ENCODE peak calls at places on chromosomes 12 and 14, in four cellular contexts. Z, I, M and O are unnamed samples.

GRCh38 chr12:115506822-115507629 is 770.5 kb downstream of the MED13L start:
- DNase-seq in Z (no peak), I (no peak), M (no peak), O (peak)

GRCh38 chr14:86357866-86358265 is 827.9 kb downstream of the FLRT2 start:
- DNase-seq in Z (no peak), I (no peak), M (no peak), O (no peak)

GRCh38 chr12:77584860-77585259 is 245.8 kb upstream of the NAV3 start:
- DNase-seq in Z (no peak), I (no peak), M (no peak), O (no peak)

GRCh38 chr12:9132008-9132535 is 16.4 kb upstream of the A2M start:
- DNase-seq in Z (no peak), I (no peak), M (no peak), O (no peak)

GRCh38 chr12:56119361-56119796 is 1.3 kb downstream of the ZC3H10 start:
- DNase-seq in Z (peak), I (no peak), M (peak), O (peak)

GRCh38 chr12:26651566-26652188 is 181.3 kb downstream of the ITPR2 start:
- DNase-seq in Z (peak), I (peak), M (peak), O (peak)

GRCh38 chr12:50764116-50764860 is 387 bp downstream of the ATF1 start:
- DNase-seq in Z (peak), I (no peak), M (no peak), O (no peak)

GRCh38 chr14:103084021-103084919 is at the start of gene LBHD2:
- DNase-seq in Z (no peak), I (no peak), M (no peak), O (no peak)

GRCh38 chr14:69190191-69190590 is 1.1 kb upstream of the EXD2 start:
- DNase-seq in Z (no peak), I (no peak), M (no peak), O (no peak)

GRCh38 chr12:29234965-29235364 is 85.9 kb downstream of the FAR2 start:
- DNase-seq in Z (no peak), I (no peak), M (no peak), O (no peak)

GRCh38 chr12:65608319-65608916 is 215.9 kb upstream of the HMGA2 start:
- DNase-seq in Z (no peak), I (no peak), M (no peak), O (no peak)

GRCh38 chr12:53695148-53696138 is 19.6 kb upstream of the ATP5MC2 start:
- DNase-seq in Z (peak), I (no peak), M (no peak), O (peak)

GRCh38 chr14:103078420-103078749 is 5.6 kb upstream of the LBHD2 start:
- DNase-seq in Z (peak), I (no peak), M (peak), O (peak)

GRCh38 chr14:50003213-50004021 is 110.5 kb downstream of the ARF6 start:
- DNase-seq in Z (peak), I (no peak), M (peak), O (peak)

GRCh38 chr12:11758838-11759509 is 109.5 kb downstream of the ETV6 start:
- DNase-seq in Z (no peak), I (no peak), M (no peak), O (no peak)

GRCh38 chr14:99733551-99734405 is 49.7 kb downstream of the CYP46A1 start:
- DNase-seq in Z (no peak), I (no peak), M (no peak), O (no peak)

GRCh38 chr14:68628605-68629310 is 164.1 kb downstream of the ZFP36L1 start:
- DNase-seq in Z (no peak), I (no peak), M (no peak), O (peak)

GRCh38 chr12:78403136-78403535 is 461.4 kb upstream of the SYT1 start:
- DNase-seq in Z (no peak), I (no peak), M (no peak), O (no peak)

GRCh38 chr12:11826607-11827006 is 177.1 kb downstream of the ETV6 start:
- DNase-seq in Z (no peak), I (no peak), M (no peak), O (no peak)

GRCh38 chr14:30521899-30522736 is 36.8 kb upstream of the G2E3 start:
- DNase-seq in Z (peak), I (no peak), M (peak), O (no peak)

GRCh38 chr14:92556255-92556741 is 42.7 kb downstream of the RIN3 start:
- DNase-seq in Z (no peak), I (no peak), M (no peak), O (no peak)

GRCh38 chr14:63663428-63664142 is 21.9 kb upstream of the WDR89 start:
- DNase-seq in Z (no peak), I (no peak), M (peak), O (peak)

GRCh38 chr14:74346341-74346740 is 1.9 kb upstream of the VRTN start:
- DNase-seq in Z (no peak), I (no peak), M (no peak), O (no peak)

GRCh38 chr12:120353136-120353535 is 15.8 kb downstream of the MSI1 start:
- DNase-seq in Z (no peak), I (no peak), M (no peak), O (no peak)

GRCh38 chr12:79415754-79416435 is 274.9 kb downstream of the PAWR start:
- DNase-seq in Z (no peak), I (no peak), M (no peak), O (peak)

GRCh38 chr12:75854681-75855309 is 176.8 kb downstream of the PHLDA1 start:
- DNase-seq in Z (no peak), I (no peak), M (no peak), O (no peak)

GRCh38 chr12:26953447-26953846 is 15.2 kb downstream of the FGFR1OP2 start:
- DNase-seq in Z (no peak), I (no peak), M (no peak), O (no peak)

GRCh38 chr12:132245521-132246101 is 83.8 kb downstream of the GALNT9 start:
- DNase-seq in Z (no peak), I (no peak), M (no peak), O (no peak)

GRCh38 chr14:31880935-31881334 is 196.2 kb upstream of the ARHGAP5 start:
- DNase-seq in Z (no peak), I (no peak), M (no peak), O (peak)

GRCh38 chr14:102902086-102902485 is 20.4 kb upstream of the AMN start:
- DNase-seq in Z (no peak), I (no peak), M (no peak), O (no peak)

GRCh38 chr12:38639625-38640024 is 265.8 kb downstream of the CPNE8 start:
- DNase-seq in Z (no peak), I (no peak), M (no peak), O (peak)

DNA sequence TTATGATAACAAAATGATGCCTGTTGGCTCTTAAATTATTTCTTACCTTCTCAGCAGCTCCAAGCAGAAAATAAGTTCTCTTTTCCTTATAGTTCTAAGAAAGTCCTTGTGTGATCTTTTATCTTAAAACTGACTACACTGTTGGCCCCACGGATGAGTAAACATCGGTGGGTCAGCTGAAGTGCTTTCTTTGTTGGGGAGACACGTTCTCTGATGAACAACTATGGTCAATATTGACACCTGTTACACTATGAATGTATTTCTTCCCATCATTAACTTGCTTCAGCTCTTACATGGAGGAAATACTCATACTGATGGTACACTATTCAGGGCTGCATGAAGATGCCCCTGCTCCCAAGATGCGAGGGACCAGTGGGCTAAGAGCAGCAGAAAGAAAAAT is 110.8 kb upstream of the EEA1 start:
- DNase-seq in Z (no peak), I (no peak), M (no peak), O (no peak)
- H3K4me2 ChIP-seq in Z (no peak), I (no peak), M (no peak), O (no peak)

DNA sequence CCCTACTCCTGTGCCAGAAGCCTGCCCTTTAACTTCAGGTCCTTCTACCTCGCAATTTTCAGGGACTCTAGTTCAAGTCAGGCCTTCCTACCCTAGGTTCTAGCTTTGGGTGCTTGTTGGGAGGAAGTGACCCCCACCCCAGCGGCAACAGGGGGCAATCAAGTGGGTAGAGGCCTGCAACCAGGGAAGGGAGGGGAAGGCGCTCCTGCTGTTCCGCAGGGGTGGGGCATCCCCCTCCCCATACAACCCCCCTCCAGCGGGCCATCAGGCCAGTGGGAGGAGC is 202 bp upstream of the PRPH start:
- DNase-seq in Z (no peak), I (no peak), M (no peak), O (no peak)
- H3K4me3 ChIP-seq in Z (no peak), I (no peak), M (no peak), O (no peak)

GRCh38 chr12:92863255-92863654 is 65.8 kb downstream of the EEA1 start:
- DNase-seq in Z (no peak), I (no peak), M (no peak), O (no peak)

GRCh38 chr12:92857818-92858217 is 71.3 kb downstream of the EEA1 start:
- DNase-seq in Z (no peak), I (no peak), M (no peak), O (no peak)

GRCh38 chr12:92861381-92861780 is 67.7 kb downstream of the EEA1 start:
- DNase-seq in Z (no peak), I (no peak), M (no peak), O (no peak)

GRCh38 chr12:92860521-92860920 is 68.6 kb downstream of the EEA1 start:
- DNase-seq in Z (no peak), I (no peak), M (no peak), O (no peak)

DNA sequence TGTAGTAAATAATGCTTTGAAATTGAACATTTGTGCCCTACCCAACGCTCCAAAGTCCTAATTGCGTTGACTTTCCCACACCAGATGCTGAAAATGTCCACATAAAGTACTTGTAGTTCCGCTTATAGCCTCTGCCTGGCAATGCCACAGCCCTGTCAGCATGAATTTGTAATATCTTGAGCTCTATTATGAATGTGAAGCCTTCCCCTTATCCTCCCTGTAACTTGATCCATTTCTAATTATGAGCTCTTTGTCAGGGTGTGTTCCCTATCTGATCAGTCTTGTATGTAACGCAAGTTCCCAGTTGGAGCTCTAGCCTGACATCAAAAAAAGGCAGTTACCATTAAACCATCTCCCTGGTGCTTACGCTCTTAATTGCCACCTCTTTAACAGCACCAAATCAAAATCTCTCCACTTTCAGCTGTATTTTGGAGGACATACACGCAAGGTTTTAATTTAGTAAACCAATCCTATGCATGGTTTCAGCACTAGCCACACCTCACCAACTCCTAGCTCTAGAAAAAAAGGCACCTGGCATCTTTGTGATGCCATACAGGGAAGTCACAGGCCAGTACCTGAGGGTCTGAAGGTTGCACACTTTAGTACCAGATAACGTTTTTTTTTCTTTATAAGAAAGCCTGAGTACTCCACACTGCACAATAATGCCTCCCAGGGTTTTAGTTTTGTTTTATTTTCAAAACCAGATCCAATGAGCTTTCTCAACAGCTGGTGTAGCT is 69.3 kb downstream of the EEA1 start:
- DNase-seq in Z (no peak), I (no peak), M (no peak), O (no peak)
- H3K4me2 ChIP-seq in Z (no peak), I (no peak), M (no peak), O (no peak)

GRCh38 chr12:10749700-10750384 is 26.7 kb upstream of the YBX3 start:
- DNase-seq in Z (peak), I (no peak), M (peak), O (peak)

GRCh38 chr12:10753066-10753465 is 29.9 kb upstream of the YBX3 start:
- DNase-seq in Z (no peak), I (no peak), M (no peak), O (no peak)

GRCh38 chr12:10747730-10748129 is 24.6 kb upstream of the YBX3 start:
- DNase-seq in Z (no peak), I (no peak), M (no peak), O (no peak)

GRCh38 chr12:10756194-10756593 is 33.1 kb upstream of the YBX3 start:
- DNase-seq in Z (no peak), I (no peak), M (no peak), O (no peak)

DNA sequence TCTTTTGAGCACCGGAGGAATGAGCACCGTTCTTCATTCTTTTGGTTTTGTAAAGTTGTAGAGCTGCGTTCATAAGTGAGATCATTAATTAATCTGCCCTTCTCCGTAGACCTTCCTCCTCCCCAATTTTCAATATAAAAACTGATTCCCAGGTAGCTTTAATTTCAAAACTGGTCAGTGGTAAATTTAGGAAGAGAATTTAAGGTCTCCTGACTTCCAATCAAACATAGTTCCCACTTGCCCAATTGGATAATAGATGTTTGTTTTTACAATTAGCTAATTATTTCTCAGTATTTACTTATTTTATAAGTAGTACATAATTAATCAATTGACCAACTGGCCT is 27.2 kb upstream of the YBX3 start:
- DNase-seq in Z (no peak), I (no peak), M (no peak), O (no peak)
- H3K4me3 ChIP-seq in Z (no peak), I (no peak), M (no peak), O (no peak)

GRCh38 chr14:22556990-22557623 is 31.9 kb downstream of the DAD1 start:
- DNase-seq in Z (peak), I (no peak), M (peak), O (peak)

GRCh38 chr14:22553445-22553844 is 35.6 kb downstream of the DAD1 start:
- DNase-seq in Z (no peak), I (no peak), M (no peak), O (no peak)

GRCh38 chr14:22556021-22556989 is 32.7 kb downstream of the DAD1 start:
- DNase-seq in Z (no peak), I (peak), M (peak), O (peak)

GRCh38 chr14:22554706-22555572 is 34.1 kb downstream of the DAD1 start:
- DNase-seq in Z (no peak), I (no peak), M (no peak), O (no peak)

DNA sequence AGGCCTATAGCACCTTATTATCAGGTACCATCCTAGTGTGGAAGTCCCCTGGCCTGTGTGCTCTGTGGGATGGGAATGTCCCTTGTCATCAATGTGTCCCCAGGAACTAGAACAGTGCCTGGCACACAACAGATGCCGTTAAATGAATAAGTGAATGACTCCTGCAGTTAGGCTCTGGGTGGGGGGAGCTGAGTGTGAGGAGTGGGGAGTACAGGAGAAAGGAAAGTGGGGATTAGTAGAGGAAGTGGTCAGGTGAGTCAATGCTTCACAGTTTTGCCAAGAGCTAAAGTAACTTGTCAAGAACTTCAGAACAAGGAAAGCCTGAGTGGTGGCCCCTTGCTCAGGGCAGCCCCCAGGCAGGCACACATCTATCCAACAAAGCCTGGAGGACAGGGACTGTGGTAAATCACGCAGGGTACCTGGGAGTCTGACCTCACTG is 33.4 kb downstream of the DAD1 start:
- DNase-seq in Z (no peak), I (peak), M (peak), O (no peak)
- H3K4me2 ChIP-seq in Z (no peak), I (peak), M (peak), O (peak)